ENCODE peak calls at places on chromosomes 4 and X, in seven cellular contexts. A is heart left ventricle, F is stomach, E is spleen, V is MM.1S, I is keratinocyte, H is astrocyte. M is an unnamed sample. For H3K36me3, the result is how much of the 10 kb centered on the place peaks cover.

GRCh38 chrX:7334253-7334935 is 186.4 kb upstream of the PUDP start:
- DNase-seq in F (no peak), V (no peak), H (peak), A (no peak), E (no peak), I (no peak), M (no peak)

GRCh38 chr4:38529189-38530115 is 134.5 kb upstream of the KLF3 start:
- DNase-seq in A (peak), H (no peak), V (no peak), I (no peak), E (peak), F (peak), M (peak)

GRCh38 chr4:172998527-172999469 is 169.8 kb upstream of the GALNT7 start:
- DNase-seq in I (no peak), F (no peak), A (no peak), E (no peak), H (peak), V (no peak), M (peak)

GRCh38 chr4:151631349-151631748 is 129.5 kb downstream of the GATB start:
- DNase-seq in E (no peak), V (no peak), I (no peak), F (no peak), A (no peak), H (no peak), M (no peak)

GRCh38 chr4:138949866-138950265 is 65.7 kb upstream of the NOCT start:
- DNase-seq in F (no peak), I (no peak), E (no peak), H (no peak), A (no peak), V (no peak), M (no peak)

GRCh38 chr4:4969298-4969697 is 50.0 kb downstream of the CYTL1 start:
- DNase-seq in E (no peak), F (peak), A (no peak), I (no peak), H (no peak), V (no peak), M (no peak)

GRCh38 chr4:76361689-76362412 is 55.3 kb downstream of the STBD1 start:
- DNase-seq in H (no peak), I (no peak), E (no peak), F (no peak), A (no peak), V (no peak), M (no peak)

GRCh38 chr4:189374176-189374575 is 566.5 kb upstream of the FRG1 start:
- DNase-seq in H (no peak), E (no peak), I (no peak), F (no peak), V (no peak), A (no peak), M (no peak)

GRCh38 chr4:41678086-41678485 is 70.4 kb downstream of the PHOX2B start:
- DNase-seq in A (no peak), V (no peak), I (no peak), F (no peak), H (peak), E (no peak), M (no peak)

GRCh38 chr4:6019316-6020263 is 1.4 kb upstream of the C4orf50 start:
- DNase-seq in H (peak), I (peak), F (peak), A (no peak), V (peak), E (no peak), M (no peak)

GRCh38 chrX:154712781-154713391 is 38.0 kb downstream of the GAB3 start:
- DNase-seq in V (peak), F (no peak), A (no peak), E (no peak), I (no peak), H (peak), M (no peak)

GRCh38 chr4:26873391-26874026 is 12.9 kb downstream of the STIM2 start:
- DNase-seq in V (no peak), H (no peak), E (peak), A (no peak), F (no peak), I (no peak), M (no peak)

GRCh38 chr4:73839071-73839470 is 2.6 kb downstream of the CXCL6 start:
- DNase-seq in I (no peak), A (no peak), E (no peak), V (no peak), F (no peak), H (no peak), M (no peak)

GRCh38 chrX:79146552-79147390 is 2.3 kb downstream of the GPR174 start:
- DNase-seq in A (no peak), H (no peak), F (no peak), I (no peak), E (no peak), V (no peak), M (no peak)

GRCh38 chr4:173013232-173013932 is 155.2 kb upstream of the GALNT7 start:
- DNase-seq in I (no peak), E (no peak), V (peak), A (no peak), F (peak), H (no peak), M (no peak)

GRCh38 chr4:169251291-169252235 is 19.2 kb downstream of the SH3RF1 start:
- DNase-seq in F (no peak), H (peak), A (no peak), E (no peak), V (no peak), I (no peak), M (no peak)

GRCh38 chr4:173330590-173330989 is 3.6 kb downstream of the HMGB2 start:
- DNase-seq in F (no peak), E (no peak), H (no peak), V (no peak), A (no peak), I (no peak), M (no peak)

GRCh38 chr4:157700898-157701694 is 471.7 kb downstream of the GASK1B start:
- DNase-seq in A (no peak), E (no peak), F (no peak), H (peak), V (no peak), I (no peak), M (no peak)

GRCh38 chr4:30770049-30770549 is 49.9 kb downstream of the PCDH7 start:
- DNase-seq in A (no peak), E (no peak), H (peak), I (peak), V (no peak), F (no peak), M (peak)

GRCh38 chrX:1394731-1395501 is 3.0 kb upstream of the SLC25A6 start:
- DNase-seq in A (no peak), V (no peak), E (peak), F (no peak), I (no peak), H (no peak), M (no peak)

GRCh38 chrX:84729809-84730208 is 227.6 kb upstream of the HDX start:
- DNase-seq in V (peak), H (no peak), E (no peak), F (no peak), A (peak), I (no peak), M (no peak)

GRCh38 chr4:89949782-89950387 is 55.2 kb downstream of the MMRN1 start:
- DNase-seq in E (no peak), A (no peak), V (peak), H (no peak), F (no peak), I (no peak), M (no peak)
- TF ChIP-seq CTCF in E (no peak), A (peak), V (peak), H (no peak), F (no peak), I (peak), M (peak)

DNA sequence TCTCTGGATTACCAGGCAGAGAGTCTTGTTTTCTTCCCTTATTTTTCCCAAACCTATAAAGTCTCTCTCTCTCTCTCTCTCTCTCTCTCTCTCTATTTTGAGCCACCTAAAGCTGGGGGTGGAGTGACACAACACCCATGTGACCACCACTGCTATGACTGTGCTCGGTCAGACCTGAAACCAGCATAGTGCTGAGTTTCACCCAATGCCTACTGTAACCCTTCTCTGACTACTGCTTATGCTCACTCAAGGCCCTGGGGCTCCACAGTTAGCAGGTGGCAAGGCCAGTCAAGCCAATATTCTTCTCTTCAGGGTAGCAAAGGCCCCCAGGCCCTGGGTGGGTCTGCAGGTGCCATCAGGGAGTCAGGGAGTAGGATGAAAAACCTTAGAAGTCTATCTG is 114.7 kb upstream of the ARMCX2 start:
- DNase-seq in F (no peak), V (peak), H (no peak), E (no peak), I (no peak), A (no peak), M (no peak)
- H3K4me3 ChIP-seq in F (no peak), V (no peak), H (no peak), E (no peak), I (no peak), A (no peak), M (no peak)

DNA sequence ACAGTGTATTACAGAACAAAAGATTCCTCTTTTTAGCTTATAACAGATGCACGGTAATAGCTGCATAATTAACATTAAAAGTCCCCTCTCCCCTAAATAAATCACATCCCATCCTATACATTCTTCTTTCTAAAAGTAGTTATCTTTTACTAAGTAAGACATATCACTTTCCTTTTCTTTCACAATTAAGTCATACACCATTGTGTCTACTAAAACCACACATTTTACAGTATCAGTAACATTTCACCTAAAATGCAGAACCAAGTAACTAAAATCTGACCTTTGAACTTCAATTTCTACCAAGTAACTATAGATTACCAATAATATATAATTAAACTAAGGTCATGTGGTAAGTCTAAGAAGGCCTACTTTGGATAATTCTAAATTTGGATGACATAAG is 14.2 kb downstream of the DHX15 start:
- DNase-seq in H (no peak), E (no peak), A (no peak), V (no peak), I (no peak), F (no peak), M (no peak)
- H3K36me3 ChIP-seq in H (under half), E (under half), A (under half), V (under half), I (under half), F (half or more), M (under half)

GRCh38 chrX:153381684-153382532 is 19.2 kb downstream of the PNMA6E start:
- DNase-seq in F (no peak), V (no peak), E (no peak), H (peak), I (no peak), A (no peak), M (peak)
- TF ChIP-seq CTCF in F (no peak), V (peak), E (peak), H (no peak), I (no peak), A (no peak), M (no peak)

GRCh38 chr4:125390126-125390525 is 75.4 kb downstream of the FAT4 start:
- DNase-seq in V (no peak), E (no peak), A (peak), I (no peak), F (no peak), H (peak), M (no peak)
- H3K4me3 ChIP-seq in V (no peak), E (no peak), A (no peak), I (no peak), F (no peak), H (peak), M (no peak)

GRCh38 chrX:110050885-110051284 is 48.0 kb downstream of the TMEM164 start:
- DNase-seq in I (no peak), V (no peak), E (no peak), F (no peak), A (no peak), H (no peak), M (no peak)
- H3K36me3 ChIP-seq in I (under half), V (under half), E (under half), F (under half), A (under half), H (under half), M (under half)

M was measured in kidney epithelial cell.